ENCODE peak calls at places on chromosomes 13 and 19, in four cellular contexts. U is KBM-7, J is cardiac fibroblast, O is globus pallidus. Q is an unnamed sample.

GRCh38 chr13:95627590-95627989 is 16.9 kb downstream of the DZIP1 start:
- DNase-seq in O (no peak), J (peak; percentile 62), U (no peak), Q (no peak)

GRCh38 chr13:50928088-50928487 is 18.5 kb downstream of the RNASEH2B start:
- DNase-seq in U (no peak), J (peak; percentile 17), O (no peak), Q (no peak)

GRCh38 chr13:114111577-114111976 is 20.8 kb downstream of the RASA3 start:
- DNase-seq in O (no peak), J (no peak), U (no peak), Q (no peak)

GRCh38 chr13:73657821-73658540 is 476.2 kb downstream of the KLF12 start:
- DNase-seq in J (peak; percentile 94), U (no peak), O (peak; percentile 57), Q (peak; percentile 80)

GRCh38 chr19:2266183-2266993 is 10.2 kb upstream of the JSRP1 start:
- DNase-seq in J (peak; percentile 82), O (peak; percentile 67), U (peak; percentile 85), Q (peak; percentile 85)

GRCh38 chr13:93959796-93960533 is 519.5 kb downstream of the DCT start:
- DNase-seq in U (no peak), J (peak; percentile 9), O (no peak), Q (no peak)

GRCh38 chr19:6721773-6722172 is 1.3 kb upstream of the C3 start:
- DNase-seq in J (no peak), O (no peak), U (peak; percentile 71), Q (no peak)

GRCh38 chr13:113275387-113275786 is 21.7 kb upstream of the LAMP1 start:
- DNase-seq in U (peak; percentile 74), J (peak; percentile 76), O (no peak), Q (no peak)

GRCh38 chr13:101767096-101767495 is 314.6 kb downstream of the ITGBL1 start:
- DNase-seq in O (no peak), J (no peak), U (no peak), Q (no peak)

GRCh38 chr19:31226536-31226935 is 122.7 kb downstream of the TSHZ3 start:
- DNase-seq in J (no peak), O (no peak), U (no peak), Q (no peak)

GRCh38 chr19:47230122-47230920 is 678 bp downstream of the BBC3 start:
- DNase-seq in O (no peak), U (peak; percentile 75), J (peak; percentile 47), Q (peak; percentile 41)

GRCh38 chr13:43473437-43473836 is 313.3 kb downstream of the ENOX1 start:
- DNase-seq in J (peak; percentile 14), O (peak; percentile 57), U (no peak), Q (no peak)

GRCh38 chr19:14363203-14364097 is 17.8 kb upstream of the ADGRE5 start:
- DNase-seq in O (no peak), J (peak; percentile 85), U (peak; percentile 80), Q (no peak)

GRCh38 chr19:30229524-30230174 is 142.5 kb upstream of the ZNF536 start:
- DNase-seq in J (no peak), O (peak; percentile 73), U (no peak), Q (peak; percentile 41)

GRCh38 chr19:10501971-10502523 is 1.1 kb downstream of the KEAP1 start:
- DNase-seq in J (no peak), U (peak; percentile 49), O (peak; percentile 82), Q (peak; percentile 82)

GRCh38 chr19:50843701-50844221 is 10.4 kb upstream of the KLK15 start:
- DNase-seq in O (no peak), J (no peak), U (no peak), Q (no peak)

GRCh38 chr13:27613623-27614022 is 6.7 kb downstream of the LNX2 start:
- DNase-seq in J (no peak), O (no peak), U (no peak), Q (no peak)

GRCh38 chr13:36006347-36006746 is 124.8 kb downstream of the DCLK1 start:
- DNase-seq in O (no peak), U (no peak), J (no peak), Q (no peak)

GRCh38 chr19:51375504-51376221 is 3.2 kb upstream of the NKG7 start:
- DNase-seq in J (no peak), O (no peak), U (peak; percentile 37), Q (no peak)

GRCh38 chr13:97344250-97345175 is 89.5 kb upstream of the RAP2A start:
- DNase-seq in O (peak; percentile 76), U (peak; percentile 30), J (peak; percentile 79), Q (peak; percentile 85)

Q was measured in Ammon's horn.